ENCODE peak calls at places on chromosomes 12 and 14, in eight cellular contexts. One of them, this sample, is unnamed. For H3K9me2, the result is how much of the 10 kb centered on the place peaks cover.

GRCh38 chr12:76096079-76096651 is 11.7 kb upstream of the NAP1L1 start:
- DNase-seq in GM23338: no peak
- DNase-seq in GM23248: no peak
- DNase-seq in HCT116: no peak
- DNase-seq in OCI-LY7: no peak
- DNase-seq in MM.1S: no peak
- DNase-seq in PC-3: no peak
- DNase-seq in Karpas-422: no peak
- DNase-seq in this sample: no peak

GRCh38 chr14:69592923-69593677 is 18.3 kb upstream of the SUSD6 start:
- DNase-seq in GM23338: no peak
- DNase-seq in GM23248: peak
- DNase-seq in HCT116: no peak
- DNase-seq in OCI-LY7: no peak
- DNase-seq in MM.1S: no peak
- DNase-seq in PC-3: no peak
- DNase-seq in Karpas-422: no peak
- DNase-seq in this sample: peak

GRCh38 chr14:35985504-35986218 is 159.5 kb downstream of the BRMS1L start:
- DNase-seq in GM23338: peak
- DNase-seq in GM23248: no peak
- DNase-seq in HCT116: peak
- DNase-seq in OCI-LY7: no peak
- DNase-seq in MM.1S: no peak
- DNase-seq in PC-3: no peak
- DNase-seq in Karpas-422: peak
- DNase-seq in this sample: no peak

GRCh38 chr12:119512772-119513497 is 80.6 kb upstream of the TMEM233 start:
- DNase-seq in GM23338: peak
- DNase-seq in GM23248: peak
- DNase-seq in HCT116: no peak
- DNase-seq in OCI-LY7: peak
- DNase-seq in MM.1S: no peak
- DNase-seq in PC-3: peak
- DNase-seq in Karpas-422: peak
- DNase-seq in this sample: peak

GRCh38 chr12:49346659-49347306 is at the start of gene DNAJC22:
- DNase-seq in GM23338: peak
- DNase-seq in GM23248: peak
- DNase-seq in HCT116: no peak
- DNase-seq in OCI-LY7: peak
- DNase-seq in MM.1S: peak
- DNase-seq in PC-3: peak
- DNase-seq in Karpas-422: peak
- DNase-seq in this sample: peak

GRCh38 chr12:115811066-115811465 is 466.4 kb downstream of the MED13L start:
- DNase-seq in GM23338: no peak
- DNase-seq in GM23248: no peak
- DNase-seq in HCT116: no peak
- DNase-seq in OCI-LY7: no peak
- DNase-seq in MM.1S: no peak
- DNase-seq in PC-3: no peak
- DNase-seq in Karpas-422: no peak
- DNase-seq in this sample: peak

GRCh38 chr12:58288191-58288590 is 346.8 kb downstream of the ATP23 start:
- DNase-seq in GM23338: no peak
- DNase-seq in GM23248: no peak
- DNase-seq in HCT116: no peak
- DNase-seq in OCI-LY7: no peak
- DNase-seq in MM.1S: no peak
- DNase-seq in PC-3: no peak
- DNase-seq in Karpas-422: no peak
- DNase-seq in this sample: no peak

GRCh38 chr12:34348064-34348463 is 325.8 kb downstream of the ALG10 start:
- DNase-seq in GM23338: no peak
- DNase-seq in GM23248: no peak
- DNase-seq in HCT116: no peak
- DNase-seq in OCI-LY7: no peak
- DNase-seq in MM.1S: no peak
- DNase-seq in PC-3: no peak
- DNase-seq in Karpas-422: no peak
- DNase-seq in this sample: no peak

GRCh38 chr14:77186911-77187648 is 5.5 kb downstream of the TMEM63C start:
- DNase-seq in GM23338: peak
- DNase-seq in GM23248: peak
- DNase-seq in HCT116: peak
- DNase-seq in OCI-LY7: no peak
- DNase-seq in MM.1S: no peak
- DNase-seq in PC-3: peak
- DNase-seq in Karpas-422: no peak
- DNase-seq in this sample: peak

GRCh38 chr14:100323121-100323941 is at the start of gene SLC25A47:
- DNase-seq in GM23338: no peak
- DNase-seq in GM23248: no peak
- DNase-seq in HCT116: no peak
- DNase-seq in OCI-LY7: no peak
- DNase-seq in MM.1S: no peak
- DNase-seq in PC-3: no peak
- DNase-seq in Karpas-422: no peak
- DNase-seq in this sample: no peak
- H3K9me2 ChIP-seq in GM23338: under half
- H3K9me2 ChIP-seq in GM23248: under half
- H3K9me2 ChIP-seq in HCT116: under half
- H3K9me2 ChIP-seq in OCI-LY7: under half
- H3K9me2 ChIP-seq in MM.1S: under half
- H3K9me2 ChIP-seq in PC-3: under half
- H3K9me2 ChIP-seq in Karpas-422: under half
- H3K9me2 ChIP-seq in this sample: under half

GRCh38 chr12:124578445-124578844 is 11.0 kb upstream of the NCOR2 start:
- DNase-seq in GM23338: no peak
- DNase-seq in GM23248: no peak
- DNase-seq in HCT116: no peak
- DNase-seq in OCI-LY7: no peak
- DNase-seq in MM.1S: no peak
- DNase-seq in PC-3: no peak
- DNase-seq in Karpas-422: no peak
- DNase-seq in this sample: no peak
- H3K9me2 ChIP-seq in GM23338: under half
- H3K9me2 ChIP-seq in GM23248: under half
- H3K9me2 ChIP-seq in HCT116: under half
- H3K9me2 ChIP-seq in OCI-LY7: under half
- H3K9me2 ChIP-seq in MM.1S: under half
- H3K9me2 ChIP-seq in PC-3: under half
- H3K9me2 ChIP-seq in Karpas-422: under half
- H3K9me2 ChIP-seq in this sample: under half

DNA sequence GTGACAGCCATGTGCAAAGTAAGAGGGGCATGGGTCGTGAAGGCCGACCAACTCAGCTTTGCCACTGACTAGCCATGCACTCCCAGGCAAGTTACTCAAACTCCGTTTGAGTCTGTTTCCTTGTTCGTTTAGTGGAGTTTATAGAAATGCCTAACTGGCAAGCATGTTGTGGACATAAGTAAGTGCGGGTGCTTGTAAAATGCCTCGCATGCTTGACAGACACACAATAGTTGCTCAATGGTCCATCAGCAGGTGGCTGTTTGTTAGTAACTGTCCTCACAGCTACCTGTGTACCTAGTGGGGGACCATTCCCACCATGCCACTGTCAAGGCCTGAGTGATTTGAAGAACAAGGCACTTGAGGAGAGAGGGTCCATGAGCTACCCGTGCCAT is 338.3 kb downstream of the DPF3 start:
- DNase-seq in GM23338: no peak
- DNase-seq in GM23248: no peak
- DNase-seq in HCT116: no peak
- DNase-seq in OCI-LY7: no peak
- DNase-seq in MM.1S: no peak
- DNase-seq in PC-3: no peak
- DNase-seq in Karpas-422: no peak
- DNase-seq in this sample: no peak
- H3K9me2 ChIP-seq in GM23338: under half
- H3K9me2 ChIP-seq in GM23248: under half
- H3K9me2 ChIP-seq in HCT116: under half
- H3K9me2 ChIP-seq in OCI-LY7: under half
- H3K9me2 ChIP-seq in MM.1S: under half
- H3K9me2 ChIP-seq in PC-3: under half
- H3K9me2 ChIP-seq in Karpas-422: under half
- H3K9me2 ChIP-seq in this sample: under half

DNA sequence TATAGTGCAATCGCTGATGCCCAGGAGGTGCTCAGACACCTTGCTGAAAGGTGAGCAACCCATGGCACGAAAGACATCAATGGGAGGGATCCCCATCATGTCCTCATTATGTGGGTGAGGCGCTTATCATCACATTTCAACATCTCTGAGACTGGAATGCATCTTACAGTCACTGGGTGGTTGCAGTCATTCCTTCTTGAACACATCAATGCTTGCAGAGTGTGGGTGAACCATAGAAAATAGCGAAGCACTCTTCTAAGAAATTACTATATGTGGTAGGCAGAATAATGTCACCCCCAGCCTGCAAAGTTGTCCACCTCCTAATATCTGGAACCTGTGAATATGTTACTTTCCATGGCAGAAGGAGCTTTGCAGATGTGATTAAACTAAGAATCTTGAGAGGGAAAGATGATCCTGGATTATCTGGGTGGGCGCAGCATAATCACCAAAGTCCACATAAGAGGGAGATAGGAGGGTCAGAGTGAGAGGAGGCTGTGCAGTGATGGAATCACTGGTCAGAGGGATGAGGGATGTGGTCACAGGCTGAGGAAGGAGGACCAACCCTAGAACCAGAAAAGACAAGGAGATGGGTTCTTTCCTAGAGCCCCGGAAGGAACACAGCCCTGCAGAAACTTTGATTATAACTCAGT is 51.2 kb downstream of the GLRX5 start:
- DNase-seq in GM23338: no peak
- DNase-seq in GM23248: no peak
- DNase-seq in HCT116: no peak
- DNase-seq in OCI-LY7: no peak
- DNase-seq in MM.1S: no peak
- DNase-seq in PC-3: no peak
- DNase-seq in Karpas-422: no peak
- DNase-seq in this sample: no peak
- H3K9me2 ChIP-seq in GM23338: under half
- H3K9me2 ChIP-seq in GM23248: under half
- H3K9me2 ChIP-seq in HCT116: under half
- H3K9me2 ChIP-seq in OCI-LY7: under half
- H3K9me2 ChIP-seq in MM.1S: under half
- H3K9me2 ChIP-seq in PC-3: under half
- H3K9me2 ChIP-seq in Karpas-422: under half
- H3K9me2 ChIP-seq in this sample: under half

GRCh38 chr14:59009967-59010366 is 178.5 kb upstream of the DAAM1 start:
- DNase-seq in GM23338: no peak
- DNase-seq in GM23248: no peak
- DNase-seq in HCT116: no peak
- DNase-seq in OCI-LY7: no peak
- DNase-seq in MM.1S: no peak
- DNase-seq in PC-3: no peak
- DNase-seq in Karpas-422: no peak
- DNase-seq in this sample: no peak
- H3K9me2 ChIP-seq in GM23338: under half
- H3K9me2 ChIP-seq in GM23248: under half
- H3K9me2 ChIP-seq in HCT116: under half
- H3K9me2 ChIP-seq in OCI-LY7: under half
- H3K9me2 ChIP-seq in MM.1S: under half
- H3K9me2 ChIP-seq in PC-3: under half
- H3K9me2 ChIP-seq in Karpas-422: under half
- H3K9me2 ChIP-seq in this sample: under half

DNA sequence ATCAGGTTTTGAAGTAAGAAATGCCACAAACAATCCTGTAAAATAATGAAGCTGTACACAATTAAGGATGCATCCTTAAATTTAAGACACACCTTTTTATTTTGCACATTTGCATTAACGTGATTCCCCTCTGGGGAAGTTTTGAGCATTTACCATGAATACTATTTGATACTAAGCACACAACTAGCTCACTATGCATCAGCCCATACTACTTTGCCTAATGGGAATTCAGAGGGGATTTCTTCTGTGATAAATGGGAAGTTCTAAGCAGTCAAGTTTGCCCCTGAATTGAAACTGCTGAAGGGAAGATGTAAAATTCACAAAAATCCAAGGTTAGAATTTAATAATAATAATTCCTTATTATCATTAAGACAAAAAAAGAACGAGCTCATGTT is 27.4 kb downstream of the SINHCAF start:
- DNase-seq in GM23338: no peak
- DNase-seq in GM23248: no peak
- DNase-seq in HCT116: no peak
- DNase-seq in OCI-LY7: no peak
- DNase-seq in MM.1S: no peak
- DNase-seq in PC-3: no peak
- DNase-seq in Karpas-422: no peak
- DNase-seq in this sample: no peak
- H3K9me2 ChIP-seq in GM23338: under half
- H3K9me2 ChIP-seq in GM23248: under half
- H3K9me2 ChIP-seq in HCT116: under half
- H3K9me2 ChIP-seq in OCI-LY7: under half
- H3K9me2 ChIP-seq in MM.1S: under half
- H3K9me2 ChIP-seq in PC-3: under half
- H3K9me2 ChIP-seq in Karpas-422: under half
- H3K9me2 ChIP-seq in this sample: under half

GRCh38 chr12:69136931-69137613 is 102.3 kb upstream of the CPSF6 start:
- DNase-seq in GM23338: no peak
- DNase-seq in GM23248: peak
- DNase-seq in HCT116: no peak
- DNase-seq in OCI-LY7: no peak
- DNase-seq in MM.1S: no peak
- DNase-seq in PC-3: no peak
- DNase-seq in Karpas-422: no peak
- DNase-seq in this sample: no peak

DNA sequence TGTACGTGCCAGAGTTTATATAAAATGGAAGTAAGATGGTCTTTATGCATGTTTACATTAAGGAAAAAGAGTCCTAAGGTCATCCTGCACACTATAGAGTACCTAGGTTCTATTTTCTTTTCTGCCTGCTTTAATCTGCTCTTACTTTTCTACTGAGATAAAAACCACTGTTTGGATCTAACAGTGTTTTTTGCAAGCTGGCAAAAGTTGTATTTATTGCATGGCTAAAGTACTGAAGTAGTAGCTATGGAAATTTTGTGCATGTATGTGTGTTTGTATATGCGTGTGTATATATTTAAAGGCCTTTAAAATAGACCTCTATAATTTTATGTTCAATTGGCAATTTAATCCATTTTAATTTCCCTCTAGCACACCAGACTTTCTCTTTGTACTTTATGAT is 98.3 kb upstream of the CPSF6 start:
- DNase-seq in GM23338: no peak
- DNase-seq in GM23248: no peak
- DNase-seq in HCT116: no peak
- DNase-seq in OCI-LY7: no peak
- DNase-seq in MM.1S: no peak
- DNase-seq in PC-3: no peak
- DNase-seq in Karpas-422: no peak
- DNase-seq in this sample: no peak
- H3K9me2 ChIP-seq in GM23338: under half
- H3K9me2 ChIP-seq in GM23248: under half
- H3K9me2 ChIP-seq in HCT116: under half
- H3K9me2 ChIP-seq in OCI-LY7: under half
- H3K9me2 ChIP-seq in MM.1S: under half
- H3K9me2 ChIP-seq in PC-3: under half
- H3K9me2 ChIP-seq in Karpas-422: under half
- H3K9me2 ChIP-seq in this sample: under half

GRCh38 chr12:124901003-124901402 is 13.4 kb downstream of the UBC start:
- DNase-seq in GM23338: no peak
- DNase-seq in GM23248: no peak
- DNase-seq in HCT116: no peak
- DNase-seq in OCI-LY7: peak
- DNase-seq in MM.1S: no peak
- DNase-seq in PC-3: no peak
- DNase-seq in Karpas-422: no peak
- DNase-seq in this sample: no peak
- H3K9me2 ChIP-seq in GM23338: under half
- H3K9me2 ChIP-seq in GM23248: under half
- H3K9me2 ChIP-seq in HCT116: under half
- H3K9me2 ChIP-seq in OCI-LY7: under half
- H3K9me2 ChIP-seq in MM.1S: under half
- H3K9me2 ChIP-seq in PC-3: under half
- H3K9me2 ChIP-seq in Karpas-422: under half
- H3K9me2 ChIP-seq in this sample: under half